ENCODE peak calls at places on chromosomes 13 and 19, in eight cellular contexts. I is T-helper 17 cell; B is foreskin keratinocyte; U is stimulated activated naive CD8-positive, alpha-beta T cell treated with anti-CD3 and anti-CD28 coated beads, Interleukin-15, Interleukin-2, amounts not matched to agents 100 U/mL and 50 U/mL, for 24 hours; Z is aorta; X is heart left ventricle; Y is activated CD8-positive, alpha-beta T cell treated with anti-CD3 and anti-CD28 coated beads for 36 hours; D is left cardiac atrium. P is an unnamed sample.

GRCh38 chr13:19927117-19927734 is 31.3 kb upstream of the ZMYM2 start:
- ATAC-seq in B (peak; percentile 60), X (no peak), U (no peak), D (no peak), I (peak; percentile 51), Y (no peak), Z (no peak), P (no peak)

GRCh38 chr13:97781891-97782305 is 171.6 kb upstream of the IPO5 start:
- ATAC-seq in Y (no peak), D (peak; percentile 82), I (no peak), X (no peak), Z (peak; percentile 82), U (no peak), B (no peak), P (no peak)

GRCh38 chr19:16359074-16359473 is 34.4 kb downstream of the KLF2 start:
- ATAC-seq in I (peak; percentile 20), X (peak; percentile 12), U (no peak), Y (no peak), B (no peak), D (no peak), Z (no peak), P (peak; percentile 82)

GRCh38 chr13:51865838-51866237 is 4.1 kb downstream of the CCDC70 start:
- ATAC-seq in Y (no peak), B (no peak), X (no peak), I (no peak), U (no peak), Z (no peak), D (no peak), P (no peak)

GRCh38 chr13:32476892-32477291 is 49.0 kb upstream of the N4BP2L1 start:
- ATAC-seq in X (no peak), D (no peak), B (no peak), Z (no peak), I (no peak), Y (no peak), U (no peak), P (no peak)

GRCh38 chr19:18629166-18630088 is 7.4 kb upstream of the KLHL26 start:
- ATAC-seq in I (no peak), U (no peak), B (no peak), Y (no peak), X (peak; percentile 64), D (peak; percentile 84), Z (peak; percentile 84), P (peak; percentile 38)

GRCh38 chr13:42064259-42064658 is 15.8 kb downstream of the DGKH start:
- ATAC-seq in X (no peak), B (no peak), D (no peak), Z (no peak), I (no peak), U (no peak), Y (no peak), P (no peak)

GRCh38 chr13:98874029-98874397 is 103.9 kb downstream of the DOCK9 start:
- ATAC-seq in U (peak; percentile 48), D (no peak), B (no peak), Y (peak; percentile 68), I (no peak), X (no peak), Z (no peak), P (no peak)

GRCh38 chr13:30158774-30159445 is 148.4 kb downstream of the KATNAL1 start:
- ATAC-seq in B (peak; percentile 15), X (no peak), Z (peak; percentile 54), Y (peak; percentile 37), I (peak; percentile 88), D (peak; percentile 54), U (no peak), P (no peak)

GRCh38 chr13:28538932-28539331 is 44.0 kb upstream of the FLT1 start:
- ATAC-seq in Z (no peak), Y (peak; percentile 46), D (no peak), I (no peak), U (peak; percentile 41), X (no peak), B (no peak), P (no peak)

GRCh38 chr13:51887441-51887840 is 25.7 kb downstream of the CCDC70 start:
- ATAC-seq in B (no peak), U (no peak), D (no peak), X (no peak), Y (no peak), Z (no peak), I (no peak), P (no peak)